ENCODE peak calls at places on chromosomes 16 and 17, in nine cellular contexts. C, L, K, X, P, S, J, N and T are unnamed samples.

GRCh38 chr17:3965123-3965800 is 1.0 kb upstream of the ATP2A3 start:
- DNase-seq in J (peak; percentile 66), L (peak; percentile 91), P (peak; percentile 90), X (no peak), S (no peak), N (no peak), C (peak; percentile 83), K (no peak), T (no peak)

GRCh38 chr16:3659200-3659599 is 4.7 kb downstream of the DNASE1 start:
- DNase-seq in C (no peak), N (peak; percentile 2), L (no peak), P (no peak), K (no peak), S (no peak), X (no peak), J (no peak), T (no peak)

GRCh38 chr17:65366102-65366844 is 195.2 kb downstream of the AXIN2 start:
- DNase-seq in J (no peak), K (no peak), L (no peak), N (no peak), C (no peak), S (no peak), P (no peak), X (no peak), T (no peak)

GRCh38 chr17:27808629-27809028 is 8.3 kb upstream of the NOS2 start:
- DNase-seq in P (peak; percentile 47), C (no peak), J (no peak), N (no peak), L (no peak), S (no peak), K (no peak), X (no peak), T (no peak)

GRCh38 chr16:11349599-11350276 is 4.5 kb downstream of the RMI2 start:
- DNase-seq in X (peak; percentile 31), S (peak; percentile 65), L (peak; percentile 49), J (no peak), P (no peak), K (peak; percentile 82), N (peak; percentile 88), C (peak; percentile 63), T (no peak)

GRCh38 chr17:28174352-28175046 is 132.0 kb downstream of the NLK start:
- DNase-seq in L (no peak), S (no peak), C (no peak), X (peak; percentile 29), K (no peak), P (no peak), J (no peak), N (no peak), T (no peak)

GRCh38 chr17:2137342-2138098 is 82.6 kb downstream of the HIC1 start:
- DNase-seq in X (no peak), S (no peak), K (no peak), N (no peak), J (no peak), L (peak; percentile 30), P (peak; percentile 93), C (no peak), T (no peak)

GRCh38 chr16:46972971-46973456 is 460 bp downstream of the DNAJA2 start:
- DNase-seq in N (peak; percentile 65), C (peak; percentile 50), P (peak; percentile 51), J (peak; percentile 63), K (peak; percentile 68), S (no peak), L (peak; percentile 50), X (no peak), T (peak; percentile 56)

GRCh38 chr17:27663862-27664605 is 33.0 kb downstream of the LGALS9 start:
- DNase-seq in C (no peak), P (no peak), J (no peak), N (no peak), X (no peak), L (no peak), S (no peak), K (no peak), T (no peak)

GRCh38 chr17:57634713-57635465 is 110.2 kb downstream of the CCDC182 start:
- DNase-seq in L (no peak), C (no peak), S (no peak), K (no peak), J (peak; percentile 70), N (no peak), X (no peak), P (no peak), T (no peak)

GRCh38 chr16:70341600-70341999 is 5.1 kb upstream of the DDX19A start:
- DNase-seq in P (peak; percentile 20), X (no peak), S (no peak), N (no peak), C (no peak), L (no peak), K (no peak), J (no peak), T (no peak)

GRCh38 chr16:85114909-85115567 is 2.8 kb upstream of the CIBAR2 start:
- DNase-seq in C (peak; percentile 91), S (peak; percentile 38), L (peak; percentile 93), K (peak; percentile 91), N (peak; percentile 93), J (peak; percentile 93), X (peak; percentile 86), P (peak; percentile 95), T (peak; percentile 87)

GRCh38 chr17:68325961-68326360 is 34.7 kb downstream of the ARSG start:
- DNase-seq in L (no peak), X (no peak), K (no peak), P (no peak), C (no peak), S (no peak), J (no peak), N (no peak), T (no peak)

GRCh38 chr16:23801387-23801786 is 34.4 kb upstream of the PRKCB start:
- DNase-seq in L (peak; percentile 90), N (peak; percentile 87), C (peak; percentile 85), X (peak; percentile 57), S (peak; percentile 52), J (peak; percentile 76), K (peak; percentile 71), P (peak; percentile 87), T (peak; percentile 49)

GRCh38 chr17:40551091-40551873 is 14.0 kb downstream of the CCR7 start:
- DNase-seq in X (no peak), J (no peak), S (no peak), K (peak; percentile 92), L (peak; percentile 54), N (peak; percentile 95), P (no peak), C (peak; percentile 41), T (peak; percentile 62)

GRCh38 chr17:27572665-27573064 is 58.3 kb upstream of the LGALS9 start:
- DNase-seq in L (no peak), N (no peak), S (no peak), P (no peak), J (no peak), K (no peak), X (no peak), C (no peak), T (no peak)

GRCh38 chr16:1597154-1597553 is 14.7 kb downstream of the IFT140 start:
- DNase-seq in C (no peak), J (no peak), N (no peak), P (no peak), L (no peak), X (no peak), K (no peak), S (no peak), T (no peak)
- TF ChIP-seq POLR2AphosphoS5 in C (no peak), J (no peak), N (no peak), P (no peak), L (no peak), X (no peak), K (no peak), S (no peak), T (no peak)

GRCh38 chr17:83083368-83084201 is 4.2 kb downstream of the METRNL start:
- DNase-seq in X (peak; percentile 51), N (peak; percentile 89), S (no peak), P (peak; percentile 89), K (peak; percentile 93), C (no peak), L (no peak), J (no peak), T (no peak)

GRCh38 chr17:83081561-83082201 is 2.3 kb downstream of the METRNL start:
- DNase-seq in N (peak; percentile 87), L (peak; percentile 89), K (peak; percentile 93), X (no peak), S (no peak), P (no peak), J (no peak), C (peak; percentile 49), T (no peak)

GRCh38 chr17:83080641-83081560 is 1.5 kb downstream of the METRNL start:
- DNase-seq in N (no peak), S (no peak), X (no peak), C (peak; percentile 45), L (peak; percentile 52), P (peak; percentile 38), J (peak; percentile 81), K (no peak), T (no peak)

GRCh38 chr17:83082899-83083367 is 3.5 kb downstream of the METRNL start:
- DNase-seq in S (no peak), N (no peak), C (no peak), L (no peak), K (no peak), X (no peak), J (no peak), P (no peak), T (no peak)

GRCh38 chr17:83082435-83082834 is 3.0 kb downstream of the METRNL start:
- DNase-seq in S (no peak), J (no peak), C (no peak), X (no peak), N (no peak), L (no peak), P (no peak), K (no peak), T (no peak)
- H3K27ac ChIP-seq in S (no peak overlapping the region), J (no peak overlapping the region), C (peak overlapping the region; percentile 86), X (no peak overlapping the region), N (peak overlapping the region; percentile 87), L (peak overlapping the region; percentile 92), P (peak overlapping the region; percentile 95), K (peak overlapping the region; percentile 92), T (peak overlapping the region; percentile 95)

DNA sequence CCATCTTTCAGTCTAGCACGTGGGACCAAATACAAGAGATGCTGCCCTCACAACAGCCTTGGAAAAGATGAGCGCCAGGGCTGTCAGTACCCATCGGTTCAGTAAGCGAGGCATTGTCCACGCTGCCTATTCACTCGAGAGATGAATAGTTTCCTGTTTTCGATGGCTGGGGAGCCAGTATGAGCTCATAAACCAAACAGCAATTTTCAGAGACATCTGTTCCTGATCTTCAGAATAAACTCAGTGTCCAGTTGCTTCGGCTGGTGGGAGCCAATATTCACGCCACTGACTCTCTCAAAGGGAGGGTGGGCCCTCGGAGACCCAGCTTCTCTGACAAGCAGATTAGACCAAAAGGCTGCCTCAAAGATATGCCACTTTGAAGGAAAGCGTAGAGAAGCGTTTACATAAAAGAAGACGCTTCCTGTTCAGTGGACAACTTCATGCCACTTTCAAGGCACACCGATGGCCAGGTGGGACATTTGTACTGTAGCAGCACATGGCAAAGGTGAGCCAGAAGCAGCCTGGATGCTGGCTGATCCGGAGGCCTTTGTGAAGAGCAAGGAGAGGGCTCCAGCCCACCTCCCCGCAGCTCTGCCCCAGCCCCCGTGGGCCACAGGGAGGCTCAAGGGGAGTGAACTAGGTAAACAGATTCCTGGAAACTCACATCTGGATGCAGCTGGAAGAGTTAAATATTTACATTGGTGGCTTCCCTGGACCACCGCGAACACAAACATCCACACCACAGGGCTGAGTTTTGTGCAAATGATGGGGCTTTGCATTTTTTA is 6.0 kb downstream of the TIMM22 start:
- DNase-seq in J (no peak), K (no peak), X (peak; percentile 92), L (no peak), S (no peak), P (no peak), C (no peak), N (no peak), T (no peak)
- TF ChIP-seq POLR2AphosphoS5 in J (no peak), K (no peak), X (peak; percentile 65), L (no peak), S (no peak), P (no peak), C (no peak), N (no peak), T (no peak)

GRCh38 chr16:49023095-49023494 is 258.5 kb downstream of the CBLN1 start:
- DNase-seq in K (no peak), X (no peak), P (no peak), N (no peak), S (no peak), C (no peak), J (no peak), L (no peak), T (no peak)
- H3K27ac ChIP-seq in K (no peak overlapping the region), X (no peak overlapping the region), P (peak overlapping the region; percentile 68), N (peak overlapping the region; percentile 34), S (no peak overlapping the region), C (no peak overlapping the region), J (no peak overlapping the region), L (no peak overlapping the region), T (no peak overlapping the region)